ENCODE peak calls at places on chromosome 15, in four cellular contexts. U is adrenal gland, K is AG04450, R is neural crest cell. T is an unnamed sample.

GRCh38 chr15:87631775-87632174 is 624.8 kb downstream of the NTRK3 start:
- DNase-seq in U (no peak), K (no peak), R (no peak), T (no peak)

GRCh38 chr15:69535101-69535638 is 82.6 kb downstream of the RPLP1 start:
- DNase-seq in U (no peak), K (peak; percentile 13), R (no peak), T (no peak)

GRCh38 chr15:71133734-71134464 is 18.6 kb downstream of the THSD4 start:
- DNase-seq in U (peak; percentile 73), K (no peak), R (no peak), T (no peak)

GRCh38 chr15:31393441-31394091 is 66.9 kb downstream of the KLF13 start:
- DNase-seq in U (no peak), K (no peak), R (no peak), T (no peak)

GRCh38 chr15:60096157-60096556 is 92.0 kb downstream of the FOXB1 start:
- DNase-seq in U (no peak), K (no peak), R (no peak), T (no peak)

GRCh38 chr15:37518436-37518835 is 416.0 kb upstream of the TMCO5A start:
- DNase-seq in U (no peak), K (no peak), R (no peak), T (no peak)

GRCh38 chr15:53759333-53759975 is at the start of gene WDR72:
- DNase-seq in U (no peak), K (no peak), R (peak; percentile 20), T (no peak)

GRCh38 chr15:91252756-91253155 is 152.7 kb downstream of the SV2B start:
- DNase-seq in U (no peak), K (no peak), R (no peak), T (no peak)

GRCh38 chr15:80918440-80918839 is 71.2 kb downstream of the MESD start:
- DNase-seq in U (no peak), K (no peak), R (no peak), T (no peak)

GRCh38 chr15:80912673-80913072 is 76.9 kb downstream of the MESD start:
- DNase-seq in U (no peak), K (no peak), R (no peak), T (no peak)

GRCh38 chr15:80915462-80915861 is 74.2 kb downstream of the MESD start:
- DNase-seq in U (no peak), K (no peak), R (no peak), T (no peak)

GRCh38 chr15:80913541-80913940 is 76.1 kb downstream of the MESD start:
- DNase-seq in U (no peak), K (no peak), R (no peak), T (no peak)

DNA sequence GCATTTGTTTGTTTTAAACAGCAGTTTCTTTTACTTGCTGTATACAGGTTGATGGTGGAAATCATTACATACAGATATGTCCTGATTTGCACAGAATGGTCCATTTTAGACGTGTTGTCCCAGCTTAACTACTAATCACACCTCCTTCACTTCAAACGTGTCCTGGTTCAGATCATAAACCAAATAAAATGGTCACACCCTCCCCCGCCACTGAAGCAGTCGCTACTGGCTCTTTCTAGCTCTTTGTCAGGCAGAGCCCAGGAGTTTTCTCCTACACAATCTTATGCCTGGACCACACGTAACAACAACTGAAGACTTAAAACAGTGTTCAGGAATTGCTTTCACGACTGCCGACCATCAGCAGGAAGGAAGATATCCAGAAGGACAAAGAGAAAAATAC is 73.6 kb downstream of the MESD start:
- DNase-seq in U (no peak), K (no peak), R (no peak), T (no peak)
- TF ChIP-seq CTCF in U (no peak), K (no peak), R (no peak), T (no peak)

GRCh38 chr15:75641176-75641498 is 1.1 kb upstream of the IMP3 start:
- DNase-seq in U (no peak), K (no peak), R (no peak), T (no peak)

GRCh38 chr15:75641603-75642002 is 1.6 kb upstream of the IMP3 start:
- DNase-seq in U (no peak), K (no peak), R (no peak), T (no peak)

GRCh38 chr15:75639191-75639708 is 774 bp downstream of the IMP3 start:
- DNase-seq in U (peak; percentile 24), K (no peak), R (no peak), T (no peak)

GRCh38 chr15:75639709-75640482 is at the start of gene IMP3:
- DNase-seq in U (peak; percentile 97), K (peak; percentile 85), R (peak; percentile 87), T (peak; percentile 91)

DNA sequence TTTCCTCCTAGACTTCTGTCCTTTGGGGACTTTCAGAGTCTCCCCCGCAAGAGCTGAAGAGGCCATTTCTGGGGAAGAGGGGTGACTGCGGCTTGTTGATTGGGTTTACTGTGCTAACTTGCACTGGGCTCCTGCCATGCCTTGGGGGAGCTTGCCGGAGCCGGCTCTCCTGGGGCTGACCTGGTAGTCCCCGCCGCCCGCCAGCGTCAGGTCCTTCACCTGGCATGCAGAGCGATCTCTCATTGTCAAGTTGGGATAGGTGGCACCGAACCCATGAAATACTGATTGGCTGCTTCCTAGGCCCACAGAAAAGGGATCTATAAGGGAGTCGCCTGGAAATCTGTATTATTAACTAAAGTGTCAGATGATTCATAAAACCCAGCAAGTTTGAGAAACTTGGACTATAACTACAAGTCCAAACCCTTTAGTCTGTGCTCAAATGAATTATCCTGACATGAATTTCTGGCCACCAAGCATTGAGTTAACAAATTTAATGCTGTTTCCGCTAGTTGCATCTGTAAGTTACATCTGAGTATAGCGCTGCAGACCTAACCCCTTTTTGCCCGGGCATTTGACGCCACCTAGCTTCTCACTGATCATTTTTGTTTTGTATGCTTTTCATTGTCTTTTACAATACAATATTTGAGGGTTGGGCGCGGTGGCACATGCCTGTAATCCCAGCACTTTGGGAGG is 605 bp upstream of the IMP3 start:
- DNase-seq in U (peak; percentile 32), K (no peak), R (no peak), T (peak; percentile 51)
- TF ChIP-seq CTCF in U (no peak), K (peak; percentile 31), R (no peak), T (peak; percentile 65)

GRCh38 chr15:38650384-38650783 is 85.8 kb upstream of the RASGRP1 start:
- DNase-seq in U (no peak), K (no peak), R (no peak), T (no peak)
- TF ChIP-seq CTCF in U (no peak), K (no peak), R (no peak), T (no peak)

GRCh38 chr15:75808563-75808962 is 34.7 kb upstream of the UBE2Q2 start:
- DNase-seq in U (no peak), K (no peak), R (no peak), T (no peak)

GRCh38 chr15:75814794-75815193 is 28.5 kb upstream of the UBE2Q2 start:
- DNase-seq in U (no peak), K (no peak), R (no peak), T (no peak)

GRCh38 chr15:75810874-75811498 is 32.3 kb upstream of the UBE2Q2 start:
- DNase-seq in U (no peak), K (no peak), R (no peak), T (no peak)

GRCh38 chr15:75811616-75812015 is 31.6 kb upstream of the UBE2Q2 start:
- DNase-seq in U (no peak), K (no peak), R (no peak), T (no peak)

GRCh38 chr15:75809986-75810750 is 33.1 kb upstream of the UBE2Q2 start:
- DNase-seq in U (peak; percentile 52), K (no peak), R (no peak), T (peak; percentile 3)
- TF ChIP-seq CTCF in U (no peak), K (peak; percentile 44), R (peak; percentile 40), T (no peak)

DNA sequence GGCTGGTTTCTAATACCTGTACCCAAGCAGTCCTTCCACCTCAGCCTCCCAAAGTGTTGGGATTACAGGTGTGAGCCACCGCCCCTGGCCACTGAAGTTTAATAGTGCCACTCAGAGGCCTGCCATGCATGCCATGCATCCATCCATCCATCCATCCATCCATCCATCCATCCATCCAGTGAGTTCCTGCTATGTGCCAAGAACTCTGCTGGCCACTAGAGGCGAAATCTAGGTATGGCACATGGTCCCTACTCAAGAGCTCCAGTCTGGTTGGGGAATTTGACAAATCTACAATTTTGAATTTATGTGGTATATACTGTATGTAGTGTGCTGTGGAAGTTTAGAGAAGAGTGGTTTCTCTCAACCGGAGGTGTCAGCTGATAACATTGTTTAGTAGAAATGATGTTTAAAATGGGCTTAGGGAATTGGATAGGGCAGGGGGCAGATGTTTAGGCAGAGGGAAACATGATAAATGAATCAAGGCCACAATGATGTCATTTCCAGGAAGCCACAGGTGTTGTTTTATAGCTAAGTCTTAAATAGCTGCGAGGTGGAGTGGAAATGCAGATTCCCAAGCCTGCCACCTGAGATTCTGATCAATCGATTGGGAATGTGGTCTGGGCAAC is 384.4 kb upstream of the C2CD4B start:
- DNase-seq in U (peak; percentile 46), K (no peak), R (peak; percentile 18), T (no peak)
- TF ChIP-seq CTCF in U (peak; percentile 24), K (peak; percentile 49), R (peak; percentile 64), T (no peak)

GRCh38 chr15:100903191-100903590 is 16.0 kb upstream of the LRRK1 start:
- DNase-seq in U (no peak), K (no peak), R (no peak), T (no peak)

GRCh38 chr15:100900895-100901169 is 18.3 kb upstream of the LRRK1 start:
- DNase-seq in U (no peak), K (no peak), R (no peak), T (no peak)

GRCh38 chr15:100901702-100902435 is 17.3 kb upstream of the LRRK1 start:
- DNase-seq in U (no peak), K (no peak), R (no peak), T (no peak)

GRCh38 chr15:100901296-100901695 is 17.9 kb upstream of the LRRK1 start:
- DNase-seq in U (no peak), K (no peak), R (no peak), T (no peak)

DNA sequence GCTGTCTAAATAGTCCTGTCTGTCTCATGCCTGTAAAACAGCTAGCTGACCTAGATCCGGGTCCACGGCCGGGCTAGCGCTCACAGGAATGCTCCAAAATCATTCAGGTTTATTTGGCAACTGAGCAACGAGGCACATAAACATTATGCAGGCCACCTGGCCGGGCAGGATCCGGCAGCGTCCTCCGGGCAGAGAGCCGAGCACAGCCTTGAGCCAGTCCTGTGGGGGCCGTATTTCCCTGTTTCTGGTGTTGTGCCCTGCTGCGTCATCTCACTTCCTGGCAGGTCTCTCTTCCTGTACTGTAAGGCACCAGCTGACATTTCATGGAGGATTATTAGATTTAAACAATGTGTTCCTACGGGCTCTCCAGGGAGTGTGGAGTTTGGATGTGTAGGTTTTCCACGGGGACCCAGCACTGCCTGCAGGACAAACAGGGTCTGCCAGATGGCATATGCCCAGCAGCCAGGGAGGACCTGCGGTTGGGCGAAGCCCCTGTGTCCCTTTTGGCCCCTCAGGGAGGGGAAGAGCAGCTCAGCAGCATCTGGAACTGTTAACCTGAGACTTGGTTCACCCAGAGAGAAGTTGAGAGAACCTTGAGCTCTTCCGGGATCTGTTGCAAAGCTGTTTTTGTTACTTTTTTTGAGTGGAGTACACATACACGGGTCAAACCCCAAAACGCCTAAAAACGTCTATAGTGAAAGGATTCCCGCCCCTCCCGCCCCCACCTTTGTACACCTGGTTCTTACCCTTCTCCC is 16.5 kb upstream of the LRRK1 start:
- DNase-seq in U (peak; percentile 84), K (peak; percentile 69), R (no peak), T (no peak)
- TF ChIP-seq CTCF in U (no peak), K (no peak), R (no peak), T (no peak)

DNA sequence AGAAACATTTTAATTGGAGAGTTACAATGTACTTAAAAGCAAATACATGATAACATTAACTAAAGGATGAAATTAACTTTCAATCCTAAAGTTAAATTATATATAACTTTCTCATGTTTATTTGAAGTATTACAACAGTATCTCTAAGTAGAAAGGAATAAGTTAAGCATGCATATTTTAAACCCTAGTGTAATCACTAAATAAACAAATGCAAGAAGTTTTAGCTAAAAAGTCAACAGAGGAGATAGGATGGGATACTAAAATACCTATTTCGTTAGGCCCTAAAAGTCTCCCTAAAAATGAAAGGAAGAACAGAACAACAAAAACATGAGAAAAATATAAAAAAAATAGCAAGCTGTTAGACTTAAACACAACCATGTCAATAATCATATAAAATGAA is 361.3 kb upstream of the THBS1 start:
- DNase-seq in U (no peak), K (no peak), R (no peak), T (no peak)
- TF ChIP-seq CTCF in U (no peak), K (no peak), R (no peak), T (no peak)